ENCODE peak calls at places on chromosomes 1 and 21, in five cellular contexts. C is AG04450; W is CD8-positive, alpha-beta T cell; V is pancreas; F is HFF-Myc. U is an unnamed sample.

GRCh38 chr1:89836997-89837909 is 16.4 kb downstream of the LRRC8D start:
- DNase-seq in C (no peak), W (no peak), V (no peak), F (no peak), U (no peak)

GRCh38 chr1:15681346-15682290 is 2.5 kb upstream of the PLEKHM2 start:
- DNase-seq in C (no peak), W (no peak), V (no peak), F (no peak), U (peak; percentile 67)

GRCh38 chr1:93221913-93222312 is 41.4 kb downstream of the CCDC18 start:
- DNase-seq in C (no peak), W (no peak), V (no peak), F (peak; percentile 14), U (no peak)

GRCh38 chr21:25977068-25977611 is 193.4 kb downstream of the APP start:
- DNase-seq in C (no peak), W (no peak), V (no peak), F (no peak), U (no peak)

GRCh38 chr1:77900687-77901293 is 12.4 kb downstream of the NEXN start:
- DNase-seq in C (no peak), W (no peak), V (peak; percentile 20), F (no peak), U (no peak)

GRCh38 chr1:61533546-61533945 is 191.4 kb downstream of the TM2D1 start:
- DNase-seq in C (no peak), W (no peak), V (no peak), F (no peak), U (no peak)

GRCh38 chr1:74766579-74766978 is 33.6 kb downstream of the TYW3 start:
- DNase-seq in C (no peak), W (no peak), V (no peak), F (no peak), U (no peak)

GRCh38 chr21:16954787-16955186 is 558.1 kb upstream of the CXADR start:
- DNase-seq in C (no peak), W (no peak), V (no peak), F (no peak), U (no peak)

GRCh38 chr1:243842978-243843490 is 7.0 kb downstream of the AKT3 start:
- DNase-seq in C (peak; percentile 55), W (no peak), V (no peak), F (no peak), U (no peak)

GRCh38 chr1:33137800-33138199 is 44.0 kb downstream of the TRIM62 start:
- DNase-seq in C (no peak), W (peak; percentile 11), V (no peak), F (no peak), U (no peak)

GRCh38 chr1:78113156-78113916 is 67.6 kb downstream of the GIPC2 start:
- DNase-seq in C (no peak), W (no peak), V (no peak), F (no peak), U (no peak)

GRCh38 chr21:42272109-42272962 is 42.9 kb downstream of the TFF3 start:
- DNase-seq in C (no peak), W (no peak), V (no peak), F (no peak), U (no peak)

GRCh38 chr1:45974541-45975269 is 157.7 kb downstream of the PIK3R3 start:
- DNase-seq in C (no peak), W (no peak), V (no peak), F (no peak), U (no peak)

GRCh38 chr1:227010645-227011044 is 70.6 kb downstream of the COQ8A start:
- DNase-seq in C (no peak), W (no peak), V (no peak), F (no peak), U (no peak)

GRCh38 chr1:47524272-47524671 is 86.4 kb downstream of the FOXD2 start:
- DNase-seq in C (no peak), W (no peak), V (no peak), F (no peak), U (no peak)

DNA sequence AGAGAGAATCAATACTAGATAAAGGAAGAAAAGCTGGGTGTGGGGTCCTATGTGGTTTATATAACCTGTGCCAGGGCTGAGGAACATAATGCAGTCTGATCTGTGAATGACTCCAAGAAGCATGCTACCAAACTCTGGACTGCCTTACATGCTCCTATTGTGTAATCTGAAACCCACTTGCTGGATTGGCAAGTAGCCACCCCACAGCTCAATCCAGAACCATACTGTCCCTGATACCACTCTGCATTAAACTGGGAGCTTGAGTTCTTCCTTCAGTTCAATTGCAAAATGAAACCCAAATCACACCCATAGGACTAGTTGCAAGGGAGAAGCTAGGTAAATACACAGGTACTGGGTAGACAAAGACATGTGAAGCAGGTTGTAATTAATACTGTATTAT is 115.4 kb upstream of the NEGR1 start:
- DNase-seq in C (peak; percentile 41), W (no peak), V (no peak), F (peak; percentile 75), U (no peak)
- H3K4me3 ChIP-seq in C (no peak overlapping the region), W (no peak overlapping the region), V (no peak overlapping the region), F (no peak overlapping the region), U (no peak overlapping the region)

DNA sequence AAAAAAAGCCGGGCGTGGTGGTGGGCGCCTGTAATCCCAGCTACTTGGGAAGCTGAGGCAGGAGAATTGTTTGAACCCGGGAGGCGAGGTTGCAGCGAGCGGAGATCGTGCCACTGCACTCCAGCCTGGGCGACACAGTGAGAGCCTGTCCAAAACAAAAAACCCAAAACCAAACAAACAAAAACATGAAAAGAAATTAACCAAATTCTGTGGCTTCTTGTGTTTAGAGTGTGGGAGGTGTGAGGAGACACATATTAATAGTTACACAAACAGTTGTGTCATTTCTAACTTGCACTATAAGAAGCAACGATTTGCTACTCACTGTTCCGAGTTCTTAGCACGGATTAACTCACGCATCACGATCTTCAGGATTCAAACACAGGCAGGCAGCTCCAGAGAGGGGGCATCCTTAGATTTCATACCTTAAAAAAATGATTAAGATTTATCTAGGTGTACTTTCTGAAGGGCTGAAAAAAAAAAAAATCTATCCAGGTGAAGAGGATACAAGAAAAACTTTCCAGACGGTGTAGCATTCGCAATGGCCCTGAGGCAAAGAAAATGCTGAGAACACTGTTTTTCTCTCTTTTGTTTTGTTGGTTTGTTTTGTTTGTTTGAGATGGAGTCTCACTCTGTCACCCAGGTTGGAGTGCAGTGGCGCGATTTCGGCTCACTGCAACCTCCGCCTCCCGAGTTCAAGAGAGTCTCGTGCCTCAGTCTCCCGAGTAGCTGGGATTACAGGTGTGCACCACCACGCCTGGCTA is 713 bp upstream of the HMGCL start:
- DNase-seq in C (no peak), W (no peak), V (no peak), F (no peak), U (no peak)
- H3K4me3 ChIP-seq in C (no peak overlapping the region), W (peak overlapping the region; percentile 96), V (peak overlapping the region; percentile 76), F (peak overlapping the region; percentile 87), U (peak overlapping the region; percentile 94)

GRCh38 chr1:29285771-29286170 is 49.4 kb downstream of the PTPRU start:
- DNase-seq in C (no peak), W (no peak), V (no peak), F (no peak), U (no peak)

GRCh38 chr1:29284961-29285560 is 48.7 kb downstream of the PTPRU start:
- DNase-seq in C (no peak), W (no peak), V (no peak), F (no peak), U (no peak)

GRCh38 chr1:29283804-29284195 is 47.5 kb downstream of the PTPRU start:
- DNase-seq in C (no peak), W (no peak), V (no peak), F (no peak), U (no peak)

GRCh38 chr1:29282924-29283803 is 46.8 kb downstream of the PTPRU start:
- DNase-seq in C (no peak), W (no peak), V (no peak), F (no peak), U (no peak)

GRCh38 chr1:29284286-29284960 is 48.1 kb downstream of the PTPRU start:
- DNase-seq in C (no peak), W (no peak), V (no peak), F (no peak), U (no peak)
- H3K4me3 ChIP-seq in C (no peak overlapping the region), W (no peak overlapping the region), V (no peak overlapping the region), F (no peak overlapping the region), U (no peak overlapping the region)

GRCh38 chr1:94579876-94580294 is 38.3 kb upstream of the F3 start:
- DNase-seq in C (peak; percentile 96), W (no peak), V (no peak), F (peak; percentile 95), U (no peak)
- H3K4me3 ChIP-seq in C (peak overlapping the region; percentile 3), W (no peak overlapping the region), V (no peak overlapping the region), F (no peak overlapping the region), U (no peak overlapping the region)

DNA sequence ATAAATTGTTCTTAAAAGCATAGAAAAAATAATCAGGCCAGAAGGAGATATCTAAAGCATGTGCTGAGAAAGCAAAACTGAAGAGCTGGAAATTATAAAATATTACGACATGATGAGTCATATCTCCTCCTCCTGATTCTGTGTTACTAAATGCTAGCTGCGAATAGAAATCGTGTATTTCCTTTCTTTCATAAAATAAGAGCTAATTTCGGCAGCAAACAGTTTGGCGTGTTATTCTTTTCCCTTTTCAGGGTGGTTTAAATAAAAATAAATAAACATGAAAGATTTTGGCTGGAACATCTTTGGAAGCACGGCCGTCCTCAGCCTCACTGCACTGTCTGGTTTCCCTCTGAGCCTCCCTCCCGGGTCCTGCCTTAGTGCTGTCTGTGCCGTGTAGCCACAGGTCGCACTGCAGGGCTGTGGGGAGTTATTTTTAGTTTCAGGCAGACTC is 56.0 kb downstream of the ADARB1 start:
- DNase-seq in C (no peak), W (no peak), V (no peak), F (peak; percentile 29), U (no peak)
- H3K4me3 ChIP-seq in C (peak overlapping the region; percentile 55), W (no peak overlapping the region), V (no peak overlapping the region), F (peak overlapping the region; percentile 25), U (peak overlapping the region; percentile 61)

GRCh38 chr1:223110963-223111362 is 32.1 kb downstream of the TLR5 start:
- DNase-seq in C (no peak), W (no peak), V (no peak), F (no peak), U (no peak)

GRCh38 chr1:223114871-223115270 is 28.2 kb downstream of the TLR5 start:
- DNase-seq in C (no peak), W (no peak), V (no peak), F (no peak), U (no peak)

GRCh38 chr1:223116950-223117349 is 26.1 kb downstream of the TLR5 start:
- DNase-seq in C (no peak), W (no peak), V (no peak), F (no peak), U (no peak)
- H3K4me3 ChIP-seq in C (no peak overlapping the region), W (no peak overlapping the region), V (no peak overlapping the region), F (no peak overlapping the region), U (no peak overlapping the region)

DNA sequence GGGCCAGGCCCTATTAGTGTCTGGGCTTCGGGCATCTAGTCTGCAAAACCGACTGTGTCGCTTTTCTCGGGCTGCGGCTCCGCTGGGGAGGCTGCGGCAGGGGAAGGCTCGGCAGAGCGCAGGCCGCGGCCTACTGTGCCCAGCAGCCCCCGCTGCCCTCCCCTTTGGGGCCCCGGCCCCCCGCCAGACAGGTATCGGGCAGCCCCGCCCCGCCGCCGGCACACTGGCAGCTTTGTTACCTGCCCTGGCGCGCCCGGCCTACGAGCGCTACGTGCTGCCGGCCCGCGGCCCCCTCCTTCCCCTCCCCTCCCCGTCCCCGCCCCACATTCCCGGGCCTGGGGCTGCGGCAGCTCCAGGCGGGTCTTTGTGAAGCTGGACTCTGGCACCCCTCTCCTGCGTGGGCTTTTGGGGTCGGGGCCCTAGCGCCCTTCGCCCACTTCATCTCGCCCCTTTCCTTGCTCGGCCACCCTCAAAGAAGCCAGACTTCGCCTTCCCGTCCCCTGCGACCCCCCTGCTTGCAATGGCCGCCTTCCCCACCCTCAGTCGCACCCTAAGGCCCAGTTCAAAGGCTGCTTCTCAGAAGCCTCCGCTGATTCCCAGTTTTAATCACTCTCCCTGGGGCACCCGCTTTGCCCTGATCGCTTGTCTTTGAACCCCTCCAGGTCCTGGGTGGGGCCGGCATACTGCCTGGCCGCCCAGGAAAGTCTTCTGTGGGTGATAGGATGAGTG is 48.9 kb upstream of the SLC2A1 start:
- DNase-seq in C (no peak), W (no peak), V (peak; percentile 16), F (no peak), U (no peak)
- H3K4me3 ChIP-seq in C (no peak overlapping the region), W (no peak overlapping the region), V (no peak overlapping the region), F (no peak overlapping the region), U (no peak overlapping the region)